ENCODE peak calls at places on chromosomes 1 and 21, in four cellular contexts. One of them, this sample, is unnamed.

GRCh38 chr1:92623187-92623778 is 136.6 kb upstream of the GFI1 start:
- DNase-seq in endothelial cell: no peak
- DNase-seq in CD4-positive, alpha-beta T cell: no peak
- DNase-seq in fibroblast of mammary gland: peak
- DNase-seq in this sample: no peak

GRCh38 chr1:41840592-41841246 is 78.0 kb downstream of the HIVEP3 start:
- DNase-seq in endothelial cell: no peak
- DNase-seq in CD4-positive, alpha-beta T cell: no peak
- DNase-seq in fibroblast of mammary gland: no peak
- DNase-seq in this sample: peak

GRCh38 chr1:177210071-177210470 is 39.3 kb downstream of the BRINP2 start:
- DNase-seq in endothelial cell: no peak
- DNase-seq in CD4-positive, alpha-beta T cell: no peak
- DNase-seq in fibroblast of mammary gland: no peak
- DNase-seq in this sample: no peak

GRCh38 chr1:222643603-222643936 is 25.7 kb downstream of the MIA3 start:
- DNase-seq in endothelial cell: no peak
- DNase-seq in CD4-positive, alpha-beta T cell: no peak
- DNase-seq in fibroblast of mammary gland: peak
- DNase-seq in this sample: peak

GRCh38 chr1:38781872-38782617 is 77.5 kb downstream of the RRAGC start:
- DNase-seq in endothelial cell: no peak
- DNase-seq in CD4-positive, alpha-beta T cell: no peak
- DNase-seq in fibroblast of mammary gland: no peak
- DNase-seq in this sample: no peak

GRCh38 chr1:92754000-92754787 is 30.7 kb downstream of the EVI5 start:
- DNase-seq in endothelial cell: no peak
- DNase-seq in CD4-positive, alpha-beta T cell: no peak
- DNase-seq in fibroblast of mammary gland: peak
- DNase-seq in this sample: no peak

GRCh38 chr1:31576201-31576669 is at the start of gene TINAGL1:
- DNase-seq in endothelial cell: no peak
- DNase-seq in CD4-positive, alpha-beta T cell: no peak
- DNase-seq in fibroblast of mammary gland: no peak
- DNase-seq in this sample: peak

GRCh38 chr1:181405584-181405983 is 77.7 kb upstream of the CACNA1E start:
- DNase-seq in endothelial cell: no peak
- DNase-seq in CD4-positive, alpha-beta T cell: no peak
- DNase-seq in fibroblast of mammary gland: no peak
- DNase-seq in this sample: no peak

GRCh38 chr1:227356582-227357228 is 38.4 kb upstream of the CDC42BPA start:
- DNase-seq in endothelial cell: no peak
- DNase-seq in CD4-positive, alpha-beta T cell: no peak
- DNase-seq in fibroblast of mammary gland: no peak
- DNase-seq in this sample: peak

GRCh38 chr1:156073740-156074139 is 8.5 kb downstream of the MEX3A start:
- DNase-seq in endothelial cell: no peak
- DNase-seq in CD4-positive, alpha-beta T cell: no peak
- DNase-seq in fibroblast of mammary gland: no peak
- DNase-seq in this sample: no peak

GRCh38 chr21:36160850-36161178 is 4.2 kb downstream of the DOP1B start:
- DNase-seq in endothelial cell: no peak
- DNase-seq in CD4-positive, alpha-beta T cell: no peak
- DNase-seq in fibroblast of mammary gland: no peak
- DNase-seq in this sample: no peak

GRCh38 chr1:183892351-183892793 is 87.5 kb downstream of the RGL1 start:
- DNase-seq in endothelial cell: no peak
- DNase-seq in CD4-positive, alpha-beta T cell: no peak
- DNase-seq in fibroblast of mammary gland: peak
- DNase-seq in this sample: no peak

GRCh38 chr1:167654975-167655575 is 25.0 kb downstream of the RCSD1 start:
- DNase-seq in endothelial cell: peak
- DNase-seq in CD4-positive, alpha-beta T cell: no peak
- DNase-seq in fibroblast of mammary gland: no peak
- DNase-seq in this sample: no peak
- TF ChIP-seq CTCF in endothelial cell: no peak
- TF ChIP-seq CTCF in CD4-positive, alpha-beta T cell: no peak
- TF ChIP-seq CTCF in fibroblast of mammary gland: no peak
- TF ChIP-seq CTCF in this sample: no peak

GRCh38 chr1:47971385-47971784 is 25.8 kb downstream of the TRABD2B start:
- DNase-seq in endothelial cell: no peak
- DNase-seq in CD4-positive, alpha-beta T cell: no peak
- DNase-seq in fibroblast of mammary gland: no peak
- DNase-seq in this sample: no peak

GRCh38 chr1:47970882-47971281 is 26.3 kb downstream of the TRABD2B start:
- DNase-seq in endothelial cell: no peak
- DNase-seq in CD4-positive, alpha-beta T cell: no peak
- DNase-seq in fibroblast of mammary gland: no peak
- DNase-seq in this sample: no peak

GRCh38 chr1:47975302-47975921 is 21.8 kb downstream of the TRABD2B start:
- DNase-seq in endothelial cell: no peak
- DNase-seq in CD4-positive, alpha-beta T cell: no peak
- DNase-seq in fibroblast of mammary gland: no peak
- DNase-seq in this sample: no peak

GRCh38 chr1:47976267-47976666 is 20.9 kb downstream of the TRABD2B start:
- DNase-seq in endothelial cell: no peak
- DNase-seq in CD4-positive, alpha-beta T cell: no peak
- DNase-seq in fibroblast of mammary gland: no peak
- DNase-seq in this sample: no peak

DNA sequence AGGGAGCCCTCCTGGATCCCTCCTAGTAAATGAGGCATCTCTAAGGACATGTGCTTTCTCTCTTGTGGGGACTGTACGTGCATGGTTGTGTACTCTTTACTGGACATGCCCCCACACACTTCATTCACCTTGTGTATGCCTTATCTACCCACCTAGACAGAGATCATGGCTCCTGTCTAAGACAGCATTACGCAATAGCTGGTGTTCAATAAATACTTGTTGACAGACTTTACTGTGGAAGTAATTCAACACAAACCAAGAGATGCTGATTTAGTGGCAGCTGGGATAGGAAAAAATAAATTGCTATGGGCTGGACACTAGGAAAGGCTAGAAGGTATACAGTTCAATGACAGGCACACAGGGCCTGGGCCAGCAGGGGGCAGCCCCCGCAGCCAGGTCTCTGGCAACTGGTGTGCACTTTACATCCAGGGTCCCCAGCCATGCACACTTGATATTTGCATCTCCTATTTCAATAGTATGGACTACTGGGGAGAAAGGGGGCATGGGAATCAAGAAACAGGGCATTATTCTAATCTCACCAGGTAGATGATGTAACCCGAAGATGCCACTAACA is 24.2 kb downstream of the TRABD2B start:
- DNase-seq in endothelial cell: peak
- DNase-seq in CD4-positive, alpha-beta T cell: no peak
- DNase-seq in fibroblast of mammary gland: no peak
- DNase-seq in this sample: no peak
- TF ChIP-seq CTCF in endothelial cell: peak
- TF ChIP-seq CTCF in CD4-positive, alpha-beta T cell: no peak
- TF ChIP-seq CTCF in fibroblast of mammary gland: peak
- TF ChIP-seq CTCF in this sample: no peak

DNA sequence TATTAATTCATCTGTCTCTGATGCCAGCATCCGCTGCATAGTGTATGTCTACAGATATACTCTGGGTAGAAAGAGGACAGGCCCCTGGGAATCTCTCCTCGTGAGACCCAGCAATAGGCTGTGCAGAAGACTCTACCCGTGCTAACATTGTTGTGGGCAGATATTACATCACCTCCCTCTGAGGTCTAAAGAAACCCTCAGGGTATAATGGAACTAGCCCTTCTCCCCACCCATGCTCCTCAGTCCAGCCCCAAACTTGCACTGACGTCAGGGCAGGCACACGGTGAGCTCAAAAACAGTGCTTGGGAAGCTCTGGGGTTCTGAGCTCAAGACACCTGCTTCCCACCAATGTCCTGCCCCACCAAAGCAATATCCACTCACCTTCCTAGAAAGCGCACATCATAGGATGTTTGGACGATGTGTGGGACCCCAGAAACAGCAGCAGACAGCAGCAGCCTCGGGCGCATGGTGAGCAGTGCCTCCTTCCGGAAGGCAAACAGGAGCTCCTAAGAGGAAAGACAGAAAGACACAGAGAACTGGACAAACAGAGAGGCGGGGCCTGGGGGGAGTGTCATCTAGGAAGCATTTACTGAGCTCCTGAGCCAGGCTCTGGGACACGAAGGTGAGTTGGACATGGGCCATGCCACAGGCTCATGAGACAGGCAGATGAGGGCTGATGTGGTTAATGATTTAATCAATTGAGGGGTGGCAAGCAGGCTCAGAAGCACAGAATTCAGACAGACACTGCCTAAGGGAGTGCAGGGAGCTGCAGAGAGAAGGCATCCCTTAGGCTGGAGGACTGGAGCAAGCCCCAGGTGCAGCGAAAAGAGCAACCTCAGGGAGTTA is 4.8 kb downstream of the OVGP1 start:
- DNase-seq in endothelial cell: no peak
- DNase-seq in CD4-positive, alpha-beta T cell: no peak
- DNase-seq in fibroblast of mammary gland: no peak
- DNase-seq in this sample: peak
- TF ChIP-seq CTCF in endothelial cell: no peak
- TF ChIP-seq CTCF in CD4-positive, alpha-beta T cell: no peak
- TF ChIP-seq CTCF in fibroblast of mammary gland: no peak
- TF ChIP-seq CTCF in this sample: no peak

DNA sequence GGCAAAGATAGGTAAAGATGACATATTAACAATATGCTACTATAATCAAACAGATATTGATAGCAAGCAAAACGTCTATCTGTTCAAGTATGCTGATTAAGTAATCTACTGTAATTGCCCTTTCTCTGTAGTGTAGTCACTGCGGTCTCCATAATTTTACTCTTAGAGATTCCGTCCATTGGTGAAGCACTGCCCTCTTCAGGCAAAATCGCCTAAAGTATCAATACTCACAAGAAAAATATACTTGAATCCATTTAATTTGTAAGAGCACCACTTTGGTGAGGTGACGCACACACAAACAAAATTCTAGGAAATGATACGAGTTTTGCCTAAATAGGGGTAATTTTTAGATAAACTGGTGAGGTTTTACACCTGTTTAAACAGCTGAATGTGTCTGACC is 434.6 kb upstream of the CHRM3 start:
- DNase-seq in endothelial cell: peak
- DNase-seq in CD4-positive, alpha-beta T cell: no peak
- DNase-seq in fibroblast of mammary gland: peak
- DNase-seq in this sample: peak
- TF ChIP-seq CTCF in endothelial cell: peak
- TF ChIP-seq CTCF in CD4-positive, alpha-beta T cell: no peak
- TF ChIP-seq CTCF in fibroblast of mammary gland: peak
- TF ChIP-seq CTCF in this sample: peak

GRCh38 chr1:17404034-17404671 is 32.2 kb downstream of the PADI6 start:
- DNase-seq in endothelial cell: no peak
- DNase-seq in CD4-positive, alpha-beta T cell: no peak
- DNase-seq in fibroblast of mammary gland: no peak
- DNase-seq in this sample: no peak

GRCh38 chr1:17404820-17405219 is 32.8 kb downstream of the PADI6 start:
- DNase-seq in endothelial cell: no peak
- DNase-seq in CD4-positive, alpha-beta T cell: no peak
- DNase-seq in fibroblast of mammary gland: no peak
- DNase-seq in this sample: no peak

GRCh38 chr1:17403081-17403480 is 31.1 kb downstream of the PADI6 start:
- DNase-seq in endothelial cell: no peak
- DNase-seq in CD4-positive, alpha-beta T cell: no peak
- DNase-seq in fibroblast of mammary gland: no peak
- DNase-seq in this sample: no peak

GRCh38 chr1:17409391-17409811 is 30.1 kb downstream of the RCC2 start:
- DNase-seq in endothelial cell: no peak
- DNase-seq in CD4-positive, alpha-beta T cell: no peak
- DNase-seq in fibroblast of mammary gland: no peak
- DNase-seq in this sample: no peak

DNA sequence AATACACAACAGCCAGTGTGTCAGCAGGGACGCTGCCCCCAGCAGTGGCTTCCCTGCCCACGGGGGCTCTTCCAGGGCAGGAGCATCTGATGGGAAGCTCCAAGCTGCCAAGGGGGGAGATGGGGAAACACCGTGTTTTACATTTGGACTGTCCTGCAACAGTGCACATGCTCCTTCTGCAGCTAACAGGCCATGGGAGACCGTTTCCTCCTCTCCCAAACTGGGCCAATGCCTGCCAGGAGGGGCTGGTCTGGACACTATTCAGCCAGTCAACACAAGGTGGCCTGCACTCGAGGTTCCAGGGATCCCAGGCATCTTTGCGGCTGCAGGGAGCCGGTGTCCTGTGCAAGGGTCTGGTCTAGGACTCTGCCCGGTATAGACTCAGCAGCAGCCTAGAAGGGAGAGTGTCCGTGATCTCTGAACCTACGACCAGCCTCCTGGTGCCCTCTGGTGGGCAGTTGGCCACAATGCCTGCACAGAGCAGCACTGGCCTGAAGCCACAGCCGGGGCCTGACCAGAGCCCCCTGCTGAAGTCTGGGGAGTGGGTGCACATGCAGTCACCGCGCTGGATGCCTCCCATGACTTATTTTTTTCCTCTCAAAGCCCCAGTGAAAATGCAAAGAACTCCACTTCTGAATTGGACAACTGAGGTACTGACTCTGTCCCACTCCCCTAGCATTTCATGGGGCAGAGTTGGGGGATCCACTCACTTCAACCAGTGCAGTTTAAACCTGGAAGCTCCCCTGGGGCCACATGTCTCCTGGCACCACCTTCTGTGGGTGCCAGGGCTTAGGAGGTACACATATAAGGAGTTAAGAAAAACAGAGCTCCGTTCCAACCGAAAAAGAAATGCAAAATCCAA is 33.3 kb downstream of the RCC2 start:
- DNase-seq in endothelial cell: peak
- DNase-seq in CD4-positive, alpha-beta T cell: peak
- DNase-seq in fibroblast of mammary gland: peak
- DNase-seq in this sample: peak
- TF ChIP-seq CTCF in endothelial cell: peak
- TF ChIP-seq CTCF in CD4-positive, alpha-beta T cell: peak
- TF ChIP-seq CTCF in fibroblast of mammary gland: peak
- TF ChIP-seq CTCF in this sample: peak

DNA sequence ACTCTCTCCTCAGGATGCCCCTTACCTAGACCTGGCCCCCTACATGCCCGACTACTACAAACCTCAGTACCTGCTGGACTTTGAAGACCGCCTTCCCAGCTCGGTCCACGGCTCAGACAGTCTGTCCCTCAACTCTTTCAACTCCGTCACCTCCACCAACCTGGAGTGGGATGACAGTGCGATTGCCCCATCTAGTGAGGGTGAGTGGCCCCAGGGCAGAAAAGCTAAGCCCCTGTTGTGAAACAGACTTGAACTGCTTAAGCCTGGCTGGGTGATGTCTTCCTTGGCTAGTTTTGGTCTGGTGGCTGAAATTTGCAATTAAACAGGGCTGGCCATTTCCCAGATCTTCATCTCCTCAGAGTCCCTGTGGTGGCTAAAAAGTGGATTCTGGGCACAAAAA is 16.3 kb upstream of the SLC25A34 start:
- DNase-seq in endothelial cell: no peak
- DNase-seq in CD4-positive, alpha-beta T cell: no peak
- DNase-seq in fibroblast of mammary gland: no peak
- DNase-seq in this sample: no peak
- TF ChIP-seq CTCF in endothelial cell: no peak
- TF ChIP-seq CTCF in CD4-positive, alpha-beta T cell: no peak
- TF ChIP-seq CTCF in fibroblast of mammary gland: no peak
- TF ChIP-seq CTCF in this sample: no peak